ENCODE peak calls at places on chromosomes 13 and 19, in four cellular contexts. P is mesendoderm, R is trophoblast cell, A is H1. Y is an unnamed sample. For H3K79me2, the result is how much of the 10 kb centered on the place peaks cover.

GRCh38 chr13:49218493-49219051 is 1.6 kb upstream of the MLNR start:
- DNase-seq in P (peak), R (peak), A (peak), Y (peak)

GRCh38 chr13:49836516-49836915 is 44.0 kb upstream of the KPNA3 start:
- DNase-seq in P (peak), R (no peak), A (no peak), Y (peak)

GRCh38 chr13:60152114-60152513 is 11.6 kb downstream of the DIAPH3 start:
- DNase-seq in P (no peak), R (no peak), A (no peak), Y (no peak)

GRCh38 chr13:113918580-113918979 is 54.7 kb upstream of the GAS6 start:
- DNase-seq in P (no peak), R (no peak), A (peak), Y (peak)

GRCh38 chr19:42311612-42312160 is 1.4 kb upstream of the TMEM145 start:
- DNase-seq in P (peak), R (no peak), A (peak), Y (peak)

GRCh38 chr19:5950744-5951143 is 27.2 kb downstream of the RANBP3 start:
- DNase-seq in P (no peak), R (no peak), A (no peak), Y (no peak)

GRCh38 chr19:351976-352625 is 7.5 kb upstream of the MIER2 start:
- DNase-seq in P (no peak), R (peak), A (no peak), Y (no peak)

GRCh38 chr19:56765107-56765506 is 75.4 kb downstream of the PEG3 start:
- DNase-seq in P (peak), R (peak), A (no peak), Y (no peak)

GRCh38 chr13:46544208-46544607 is 8.8 kb upstream of the LRCH1 start:
- DNase-seq in P (no peak), R (no peak), A (no peak), Y (no peak)

GRCh38 chr19:54470991-54471782 is 1.9 kb downstream of the CDC42EP5 start:
- DNase-seq in P (no peak), R (peak), A (peak), Y (peak)

GRCh38 chr19:7287716-7288115 is 6.5 kb downstream of the INSR start:
- DNase-seq in P (no peak), R (peak), A (no peak), Y (no peak)

GRCh38 chr13:53201454-53202225 is 173.0 kb downstream of the OLFM4 start:
- DNase-seq in P (peak), R (no peak), A (peak), Y (peak)

GRCh38 chr19:29290853-29291252 is 77.9 kb upstream of the UQCRFS1 start:
- DNase-seq in P (peak), R (no peak), A (no peak), Y (no peak)

GRCh38 chr19:12872941-12873890 is 8.0 kb downstream of the DNASE2 start:
- DNase-seq in P (peak), R (peak), A (peak), Y (peak)

GRCh38 chr13:27006519-27007161 is 165.0 kb downstream of the USP12 start:
- DNase-seq in P (peak), R (no peak), A (peak), Y (peak)

GRCh38 chr19:1507763-1508506 is 4.9 kb downstream of the ADAMTSL5 start:
- DNase-seq in P (peak), R (peak), A (peak), Y (peak)

GRCh38 chr13:75850915-75851314 is 214.8 kb downstream of the LMO7 start:
- DNase-seq in P (no peak), R (no peak), A (no peak), Y (no peak)

GRCh38 chr13:50106559-50106958 is 91.3 kb downstream of the KCNRG start:
- DNase-seq in P (no peak), R (no peak), A (no peak), Y (no peak)

GRCh38 chr13:41971848-41972247 is 10.9 kb upstream of the VWA8 start:
- DNase-seq in P (no peak), R (no peak), A (no peak), Y (no peak)

GRCh38 chr13:27665333-27665732 is 43.6 kb downstream of the POLR1D start:
- DNase-seq in P (peak), R (no peak), A (no peak), Y (no peak)

GRCh38 chr19:29966594-29967249 is 24.7 kb downstream of the URI1 start:
- DNase-seq in P (peak), R (no peak), A (no peak), Y (no peak)

GRCh38 chr19:49443366-49444099 is 2.2 kb upstream of the SLC17A7 start:
- DNase-seq in P (peak), R (peak), A (peak), Y (peak)

GRCh38 chr13:46341112-46341711 is 45.8 kb downstream of the RUBCNL start:
- DNase-seq in P (no peak), R (no peak), A (no peak), Y (no peak)

GRCh38 chr19:17227798-17228367 is 1.9 kb downstream of the OCEL1 start:
- DNase-seq in P (no peak), R (no peak), A (no peak), Y (no peak)

GRCh38 chr19:543912-544608 is at the start of gene GZMM:
- DNase-seq in P (no peak), R (no peak), A (no peak), Y (peak)

GRCh38 chr19:31279436-31279765 is 69.8 kb downstream of the TSHZ3 start:
- DNase-seq in P (no peak), R (no peak), A (no peak), Y (no peak)

GRCh38 chr13:102825921-102826706 is 19.7 kb upstream of the ERCC5 start:
- DNase-seq in P (peak), R (no peak), A (no peak), Y (no peak)

GRCh38 chr19:17289489-17289888 is 7.8 kb downstream of the ANKLE1 start:
- DNase-seq in P (peak), R (peak), A (peak), Y (peak)

GRCh38 chr13:45335397-45336024 is 5.5 kb downstream of the TPT1 start:
- DNase-seq in P (no peak), R (no peak), A (no peak), Y (no peak)

GRCh38 chr19:18464646-18465045 is 26.7 kb upstream of the ISYNA1 start:
- DNase-seq in P (no peak), R (no peak), A (no peak), Y (no peak)

GRCh38 chr19:18425515-18426415 is 6.6 kb downstream of the SSBP4 start:
- DNase-seq in P (no peak), R (peak), A (no peak), Y (no peak)

GRCh38 chr19:22545751-22546150 is 88.4 kb upstream of the ZNF492 start:
- DNase-seq in P (peak), R (peak), A (peak), Y (no peak)

GRCh38 chr13:45349438-45349837 is 8.5 kb upstream of the TPT1 start:
- DNase-seq in P (no peak), R (no peak), A (no peak), Y (no peak)

GRCh38 chr19:29596885-29597525 is 9.1 kb upstream of the POP4 start:
- DNase-seq in P (peak), R (no peak), A (no peak), Y (no peak)

GRCh38 chr19:45414468-45414867 is 8.0 kb downstream of the POLR1G start:
- DNase-seq in P (no peak), R (no peak), A (no peak), Y (no peak)

GRCh38 chr13:25406377-25406776 is 34.6 kb downstream of the ATP8A2 start:
- DNase-seq in P (peak), R (no peak), A (no peak), Y (peak)

GRCh38 chr13:106874308-106874707 is 306.4 kb upstream of the ARGLU1 start:
- DNase-seq in P (no peak), R (no peak), A (no peak), Y (no peak)

GRCh38 chr13:33542309-33543088 is 256.9 kb upstream of the STARD13 start:
- DNase-seq in P (peak), R (peak), A (peak), Y (peak)
- H4K8ac ChIP-seq in P (peak), R (peak), A (peak), Y (no peak)

GRCh38 chr13:110592670-110593069 is 22.7 kb upstream of the NAXD start:
- DNase-seq in P (no peak), R (no peak), A (no peak), Y (no peak)
- H3K79me2 ChIP-seq in P (under half), R (under half), A (under half), Y (under half)

GRCh38 chr13:93640452-93640851 is 413.8 kb downstream of the GPC6 start:
- DNase-seq in P (no peak), R (no peak), A (no peak), Y (no peak)

GRCh38 chr13:93637852-93638251 is 411.2 kb downstream of the GPC6 start:
- DNase-seq in P (no peak), R (no peak), A (no peak), Y (no peak)

DNA sequence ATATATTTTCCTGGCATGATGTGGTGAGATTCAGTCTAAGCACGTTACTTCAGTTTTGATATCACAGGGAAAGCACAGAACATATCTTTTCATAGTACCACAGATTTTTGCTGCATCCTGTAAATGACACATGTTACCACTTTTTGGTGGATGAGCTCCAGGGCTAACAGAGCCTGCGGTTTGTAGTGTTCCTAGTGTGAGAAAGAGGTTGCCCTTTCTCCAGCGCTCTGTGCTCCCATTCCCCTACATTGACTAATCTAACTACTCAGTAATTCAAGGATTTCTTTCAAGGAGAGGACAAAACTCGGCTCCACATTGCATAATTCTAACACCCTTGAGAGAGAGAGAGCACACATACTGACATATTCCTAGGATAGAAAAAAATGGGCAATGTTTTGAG is 409.1 kb downstream of the GPC6 start:
- DNase-seq in P (no peak), R (no peak), A (no peak), Y (no peak)
- H2AK5ac ChIP-seq in P (no peak), R (no peak), A (no peak), Y (no peak)

DNA sequence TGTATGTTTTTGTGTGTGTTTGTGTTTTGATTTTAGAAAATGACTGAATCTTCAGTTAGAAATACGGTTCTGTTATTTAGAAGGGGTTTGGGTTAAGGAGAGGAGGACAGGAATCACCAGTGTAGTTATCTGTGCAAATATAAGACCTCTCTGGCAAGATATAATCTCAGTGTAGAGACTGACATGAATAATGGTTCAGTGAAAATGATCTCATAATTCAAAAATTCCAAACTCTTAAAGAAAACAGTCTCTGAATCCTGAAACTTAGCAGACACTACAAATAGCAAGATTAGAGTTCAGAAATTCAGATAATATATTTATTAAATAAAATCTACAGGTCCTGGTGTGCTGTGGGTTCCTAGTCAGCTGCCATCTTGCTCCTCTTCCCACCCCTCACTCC is 73.5 kb downstream of the PDS5B start:
- DNase-seq in P (no peak), R (no peak), A (no peak), Y (no peak)
- H4K8ac ChIP-seq in P (no peak), R (no peak), A (peak), Y (no peak)

DNA sequence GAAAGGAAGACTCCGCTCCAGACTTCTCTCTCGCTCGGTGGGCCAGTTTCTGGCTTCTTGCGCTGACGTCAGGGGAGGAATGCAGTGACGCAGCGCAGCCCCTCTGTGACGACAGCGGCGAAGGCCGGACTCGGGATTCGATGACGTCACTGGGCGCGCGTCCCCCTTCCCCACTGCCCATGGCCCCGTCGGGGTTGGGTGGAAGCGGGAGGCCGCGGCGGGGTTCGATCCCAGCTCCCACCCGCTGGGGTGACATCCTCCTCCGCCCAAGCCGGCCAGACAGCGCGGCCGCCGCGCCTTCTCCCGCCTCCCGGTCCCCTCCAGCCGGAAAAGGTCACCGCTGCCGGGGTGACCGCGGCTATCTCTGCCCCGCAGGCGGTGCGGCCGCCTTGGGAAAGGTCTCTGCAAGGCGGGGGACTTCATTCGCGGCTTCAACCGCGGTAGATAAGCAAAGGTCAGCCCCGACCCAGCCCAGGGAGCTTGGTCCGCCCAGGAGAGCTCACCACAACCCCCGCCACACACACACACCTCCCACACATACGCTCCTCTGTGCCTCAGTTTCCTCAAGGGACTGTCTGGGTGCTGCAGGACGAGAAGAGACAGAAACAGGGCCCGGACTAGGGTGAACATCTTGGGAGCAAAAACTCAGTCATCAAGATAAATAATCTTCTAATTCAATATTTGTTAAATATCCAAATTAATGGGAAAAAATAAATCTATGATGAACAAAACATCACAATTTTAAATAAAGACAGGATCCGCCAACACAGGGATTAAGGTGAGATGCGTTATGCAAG is 844 bp upstream of the RFX1 start:
- DNase-seq in P (no peak), R (peak), A (peak), Y (peak)
- H3K79me2 ChIP-seq in P (under half), R (under half), A (under half), Y (under half)

GRCh38 chr19:3142292-3142670 is 6.4 kb downstream of the GNA15 start:
- DNase-seq in P (no peak), R (no peak), A (no peak), Y (no peak)
- H2AK5ac ChIP-seq in P (no peak), R (no peak), A (no peak), Y (no peak)

GRCh38 chr13:43786766-43787517 is at the start of gene ENOX1:
- DNase-seq in P (peak), R (peak), A (peak), Y (peak)
- H4K8ac ChIP-seq in P (no peak), R (peak), A (peak), Y (no peak)

DNA sequence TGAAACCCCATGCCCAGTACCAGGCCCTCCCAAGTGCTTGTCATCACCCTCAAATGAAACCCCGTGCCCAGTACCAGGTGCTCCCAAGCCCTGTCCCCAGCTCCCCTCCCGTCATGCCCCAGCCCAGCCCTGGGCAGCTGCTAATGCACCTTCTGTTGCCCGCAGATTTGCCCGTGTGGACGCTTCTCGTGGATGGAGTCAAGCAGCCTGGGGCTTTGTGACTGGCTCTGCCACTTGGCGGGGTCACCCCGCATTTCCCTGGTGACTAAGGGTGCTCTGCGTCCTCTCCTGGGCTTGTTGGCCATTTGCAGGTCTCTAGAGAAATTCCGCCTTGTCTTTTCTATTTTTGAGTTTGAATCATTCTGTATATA is 82.7 kb downstream of the ATP11A start:
- DNase-seq in P (no peak), R (no peak), A (no peak), Y (no peak)
- H3K79me2 ChIP-seq in P (under half), R (under half), A (half or more), Y (under half)

GRCh38 chr13:93776936-93777335 is 550.3 kb downstream of the GPC6 start:
- DNase-seq in P (peak), R (no peak), A (no peak), Y (no peak)
- H2AK5ac ChIP-seq in P (no peak), R (no peak), A (no peak), Y (no peak)

Y was measured in H9.